ENCODE peak calls at places on chromosomes 3 and 15, in eight cellular contexts. H is tibial artery, B is NCI-H2081, T is T-helper 22 cell, R is H54, S is AG09309, X is HTR-8/SVneo, C is EL. Y is an unnamed sample.

GRCh38 chr3:49757197-49757596 is 29.1 kb downstream of the IP6K1 start:
- DNase-seq in H (no peak), B (no peak), T (no peak), R (no peak), S (no peak), X (no peak), C (no peak), Y (no peak)

GRCh38 chr3:111968319-111969059 is 10.3 kb upstream of the ABHD10 start:
- DNase-seq in H (no peak), B (peak; percentile 88), T (no peak), R (no peak), S (no peak), X (no peak), C (no peak), Y (no peak)

GRCh38 chr3:37753428-37753827 is 108.3 kb upstream of the CTDSPL start:
- DNase-seq in H (no peak), B (peak; percentile 48), T (no peak), R (no peak), S (no peak), X (no peak), C (no peak), Y (peak; percentile 77)

GRCh38 chr3:24101676-24102168 is 156.6 kb downstream of the NR1D2 start:
- DNase-seq in H (no peak), B (no peak), T (no peak), R (no peak), S (no peak), X (no peak), C (peak; percentile 52), Y (no peak)

GRCh38 chr3:5092018-5092417 is 30.1 kb upstream of the ARL8B start:
- DNase-seq in H (no peak), B (no peak), T (no peak), R (no peak), S (no peak), X (no peak), C (no peak), Y (no peak)

GRCh38 chr15:90463381-90463780 is 66.3 kb upstream of the CRTC3 start:
- DNase-seq in H (no peak), B (no peak), T (no peak), R (peak; percentile 17), S (peak; percentile 40), X (no peak), C (peak; percentile 45), Y (no peak)

GRCh38 chr15:45747426-45747825 is 112.6 kb downstream of the SQOR start:
- DNase-seq in H (no peak), B (no peak), T (no peak), R (no peak), S (no peak), X (no peak), C (no peak), Y (no peak)

GRCh38 chr15:92981333-92981732 is 81.2 kb downstream of the CHD2 start:
- DNase-seq in H (no peak), B (no peak), T (no peak), R (no peak), S (no peak), X (no peak), C (no peak), Y (no peak)

GRCh38 chr3:50422153-50422552 is 62.8 kb upstream of the TMEM115 start:
- DNase-seq in H (no peak), B (no peak), T (no peak), R (no peak), S (no peak), X (no peak), C (no peak), Y (no peak)

GRCh38 chr15:85748729-85749128 is 46.0 kb downstream of the KLHL25 start:
- DNase-seq in H (peak; percentile 21), B (no peak), T (no peak), R (no peak), S (no peak), X (no peak), C (no peak), Y (no peak)

GRCh38 chr3:181695661-181696491 is 15.8 kb upstream of the SOX2 start:
- DNase-seq in H (no peak), B (no peak), T (no peak), R (no peak), S (no peak), X (no peak), C (no peak), Y (no peak)

GRCh38 chr3:197478746-197479668 is 76.8 kb downstream of the BDH1 start:
- DNase-seq in H (no peak), B (peak; percentile 24), T (no peak), R (no peak), S (no peak), X (no peak), C (peak; percentile 84), Y (no peak)

GRCh38 chr3:177591371-177591770 is 394.1 kb upstream of the TBL1XR1 start:
- DNase-seq in H (peak; percentile 52), B (no peak), T (no peak), R (no peak), S (no peak), X (no peak), C (no peak), Y (no peak)

GRCh38 chr3:57756528-57757401 is 656 bp downstream of the SLMAP start:
- DNase-seq in H (peak; percentile 70), B (peak; percentile 17), T (no peak), R (peak; percentile 44), S (no peak), X (peak; percentile 35), C (peak; percentile 80), Y (no peak)

GRCh38 chr3:103385991-103386390 is 951.2 kb downstream of the ZPLD1 start:
- DNase-seq in H (no peak), B (no peak), T (no peak), R (no peak), S (no peak), X (no peak), C (no peak), Y (no peak)

GRCh38 chr3:27289769-27290413 is 79.3 kb downstream of the NEK10 start:
- DNase-seq in H (no peak), B (no peak), T (no peak), R (no peak), S (no peak), X (no peak), C (no peak), Y (no peak)

GRCh38 chr15:75916978-75917377 is 13.3 kb downstream of the FBXO22 start:
- DNase-seq in H (no peak), B (no peak), T (no peak), R (no peak), S (no peak), X (no peak), C (no peak), Y (no peak)

GRCh38 chr3:69385723-69386483 is at the start of gene FRMD4B:
- DNase-seq in H (peak; percentile 70), B (peak; percentile 24), T (no peak), R (no peak), S (no peak), X (peak; percentile 50), C (peak; percentile 65), Y (peak; percentile 47)

GRCh38 chr3:124881976-124882697 is 5.0 kb downstream of the ITGB5 start:
- DNase-seq in H (no peak), B (no peak), T (no peak), R (no peak), S (no peak), X (no peak), C (peak; percentile 25), Y (no peak)

GRCh38 chr15:67165653-67166260 is 88.7 kb downstream of the AAGAB start:
- DNase-seq in H (no peak), B (no peak), T (no peak), R (no peak), S (no peak), X (no peak), C (no peak), Y (no peak)

GRCh38 chr15:40941078-40941527 is 12.0 kb downstream of the DLL4 start:
- DNase-seq in H (no peak), B (no peak), T (no peak), R (no peak), S (no peak), X (no peak), C (no peak), Y (no peak)

GRCh38 chr3:33954956-33955355 is 156.5 kb downstream of the PDCD6IP start:
- DNase-seq in H (no peak), B (no peak), T (no peak), R (no peak), S (no peak), X (no peak), C (no peak), Y (no peak)

GRCh38 chr3:6854184-6854583 is 6.7 kb upstream of the GRM7 start:
- DNase-seq in H (no peak), B (no peak), T (no peak), R (no peak), S (no peak), X (no peak), C (no peak), Y (no peak)

GRCh38 chr15:63233667-63234419 is 43.6 kb upstream of the APH1B start:
- DNase-seq in H (no peak), B (no peak), T (no peak), R (no peak), S (no peak), X (no peak), C (peak; percentile 67), Y (no peak)

GRCh38 chr3:179670311-179670710 is 17.5 kb downstream of the USP13 start:
- DNase-seq in H (no peak), B (no peak), T (no peak), R (no peak), S (no peak), X (no peak), C (no peak), Y (no peak)

GRCh38 chr15:99486371-99487336 is 79.1 kb upstream of the MEF2A start:
- DNase-seq in H (peak; percentile 87), B (peak; percentile 7), T (no peak), R (no peak), S (peak; percentile 85), X (peak; percentile 71), C (peak; percentile 86), Y (no peak)

GRCh38 chr3:99783009-99783573 is 34.6 kb upstream of the CMSS1 start:
- DNase-seq in H (no peak), B (no peak), T (no peak), R (peak; percentile 15), S (peak; percentile 86), X (peak; percentile 59), C (peak; percentile 97), Y (no peak)

GRCh38 chr15:60912984-60913697 is 316.0 kb downstream of the RORA start:
- DNase-seq in H (no peak), B (no peak), T (no peak), R (no peak), S (no peak), X (no peak), C (no peak), Y (no peak)

GRCh38 chr3:61564405-61565059 is 3.2 kb downstream of the PTPRG start:
- DNase-seq in H (peak; percentile 85), B (peak; percentile 34), T (no peak), R (peak; percentile 70), S (no peak), X (peak; percentile 32), C (peak; percentile 87), Y (no peak)

GRCh38 chr15:82183121-82184031 is 79.2 kb downstream of the EFL1 start:
- DNase-seq in H (no peak), B (no peak), T (no peak), R (no peak), S (peak; percentile 47), X (no peak), C (peak; percentile 34), Y (no peak)

GRCh38 chr15:78675617-78676360 is 34.8 kb upstream of the CHRNB4 start:
- DNase-seq in H (no peak), B (no peak), T (no peak), R (no peak), S (no peak), X (no peak), C (no peak), Y (no peak)

GRCh38 chr3:168988867-168989266 is 674.6 kb downstream of the MECOM start:
- DNase-seq in H (no peak), B (no peak), T (no peak), R (no peak), S (no peak), X (no peak), C (no peak), Y (no peak)

GRCh38 chr15:25783607-25784131 is 79.5 kb downstream of the ATP10A start:
- DNase-seq in H (no peak), B (no peak), T (no peak), R (no peak), S (no peak), X (no peak), C (peak; percentile 49), Y (peak; percentile 28)

GRCh38 chr3:14418670-14419250 is 16.4 kb downstream of the SLC6A6 start:
- DNase-seq in H (peak; percentile 57), B (no peak), T (no peak), R (no peak), S (no peak), X (no peak), C (no peak), Y (no peak)

Y was measured in Jurkat, Clone E6-1.